ENCODE peak calls at places on chromosomes 12 and 14, in six cellular contexts. One of them, this sample, is unnamed.
A peak's percentile ranks its signal among the peaks of the same experiment; 100 is the strongest.

GRCh38 chr12:86228656-86229055 is 27.5 kb downstream of the MGAT4C start:
- DNase-seq in MM.1S: no peak
- DNase-seq in mammary epithelial cell: no peak
- DNase-seq in tibial nerve: no peak
- DNase-seq in choroid plexus epithelial cell: peak; percentile 17
- DNase-seq in endodermal cell: no peak
- DNase-seq in this sample: no peak

GRCh38 chr12:131828671-131829350 is 618 bp downstream of the MMP17 start:
- DNase-seq in MM.1S: no peak
- DNase-seq in mammary epithelial cell: peak; percentile 24
- DNase-seq in tibial nerve: no peak
- DNase-seq in choroid plexus epithelial cell: no peak
- DNase-seq in endodermal cell: peak; percentile 84
- DNase-seq in this sample: no peak

GRCh38 chr14:104735830-104736642 is 12.0 kb downstream of the ADSS1 start:
- DNase-seq in MM.1S: no peak
- DNase-seq in mammary epithelial cell: peak; percentile 30
- DNase-seq in tibial nerve: peak; percentile 80
- DNase-seq in choroid plexus epithelial cell: peak; percentile 81
- DNase-seq in endodermal cell: no peak
- DNase-seq in this sample: no peak

GRCh38 chr14:52563120-52563519 is 10.5 kb downstream of the GPR137C start:
- DNase-seq in MM.1S: no peak
- DNase-seq in mammary epithelial cell: peak; percentile 16
- DNase-seq in tibial nerve: no peak
- DNase-seq in choroid plexus epithelial cell: peak; percentile 26
- DNase-seq in endodermal cell: no peak
- DNase-seq in this sample: no peak

GRCh38 chr12:65280306-65280705 is 1.8 kb downstream of the MSRB3 start:
- DNase-seq in MM.1S: no peak
- DNase-seq in mammary epithelial cell: no peak
- DNase-seq in tibial nerve: no peak
- DNase-seq in choroid plexus epithelial cell: peak; percentile 60
- DNase-seq in endodermal cell: no peak
- DNase-seq in this sample: no peak

GRCh38 chr14:77980475-77981321 is 180.8 kb downstream of the ADCK1 start:
- DNase-seq in MM.1S: no peak
- DNase-seq in mammary epithelial cell: peak; percentile 35
- DNase-seq in tibial nerve: no peak
- DNase-seq in choroid plexus epithelial cell: no peak
- DNase-seq in endodermal cell: peak; percentile 85
- DNase-seq in this sample: no peak

GRCh38 chr14:24116111-24116809 is 1.5 kb upstream of the NRL start:
- DNase-seq in MM.1S: no peak
- DNase-seq in mammary epithelial cell: no peak
- DNase-seq in tibial nerve: no peak
- DNase-seq in choroid plexus epithelial cell: peak; percentile 48
- DNase-seq in endodermal cell: no peak
- DNase-seq in this sample: no peak

GRCh38 chr12:97112161-97112560 is 205.1 kb downstream of the NEDD1 start:
- DNase-seq in MM.1S: no peak
- DNase-seq in mammary epithelial cell: no peak
- DNase-seq in tibial nerve: no peak
- DNase-seq in choroid plexus epithelial cell: no peak
- DNase-seq in endodermal cell: no peak
- DNase-seq in this sample: no peak

GRCh38 chr14:92946847-92947545 is 24.0 kb downstream of the CHGA start:
- DNase-seq in MM.1S: no peak
- DNase-seq in mammary epithelial cell: no peak
- DNase-seq in tibial nerve: no peak
- DNase-seq in choroid plexus epithelial cell: no peak
- DNase-seq in endodermal cell: no peak
- DNase-seq in this sample: no peak

GRCh38 chr14:22003471-22003870 is 329.9 kb upstream of the OR4E1 start:
- DNase-seq in MM.1S: no peak
- DNase-seq in mammary epithelial cell: no peak
- DNase-seq in tibial nerve: no peak
- DNase-seq in choroid plexus epithelial cell: no peak
- DNase-seq in endodermal cell: no peak
- DNase-seq in this sample: no peak

GRCh38 chr12:114777052-114777451 is 93.1 kb upstream of the TBX3 start:
- DNase-seq in MM.1S: no peak
- DNase-seq in mammary epithelial cell: peak; percentile 78
- DNase-seq in tibial nerve: no peak
- DNase-seq in choroid plexus epithelial cell: peak; percentile 77
- DNase-seq in endodermal cell: no peak
- DNase-seq in this sample: no peak

GRCh38 chr12:52207895-52208294 is 16.1 kb upstream of the KRT80 start:
- DNase-seq in MM.1S: no peak
- DNase-seq in mammary epithelial cell: peak; percentile 52
- DNase-seq in tibial nerve: peak; percentile 41
- DNase-seq in choroid plexus epithelial cell: peak; percentile 73
- DNase-seq in endodermal cell: peak; percentile 55
- DNase-seq in this sample: no peak

GRCh38 chr14:52312872-52313492 is 1.1 kb upstream of the PTGER2 start:
- DNase-seq in MM.1S: no peak
- DNase-seq in mammary epithelial cell: no peak
- DNase-seq in tibial nerve: no peak
- DNase-seq in choroid plexus epithelial cell: no peak
- DNase-seq in endodermal cell: no peak
- DNase-seq in this sample: no peak

GRCh38 chr12:47561746-47562145 is 144.1 kb downstream of the RPAP3 start:
- DNase-seq in MM.1S: no peak
- DNase-seq in mammary epithelial cell: peak; percentile 66
- DNase-seq in tibial nerve: no peak
- DNase-seq in choroid plexus epithelial cell: no peak
- DNase-seq in endodermal cell: no peak
- DNase-seq in this sample: no peak

GRCh38 chr14:100653409-100653808 is 66.2 kb upstream of the BEGAIN start:
- DNase-seq in MM.1S: no peak
- DNase-seq in mammary epithelial cell: no peak
- DNase-seq in tibial nerve: no peak
- DNase-seq in choroid plexus epithelial cell: no peak
- DNase-seq in endodermal cell: peak; percentile 80
- DNase-seq in this sample: no peak

GRCh38 chr12:109461049-109461845 is 15.9 kb downstream of the KCTD10 start:
- DNase-seq in MM.1S: no peak
- DNase-seq in mammary epithelial cell: peak; percentile 19
- DNase-seq in tibial nerve: peak; percentile 19
- DNase-seq in choroid plexus epithelial cell: peak; percentile 64
- DNase-seq in endodermal cell: no peak
- DNase-seq in this sample: no peak

GRCh38 chr14:92645841-92646478 is 102.5 kb downstream of the LGMN start:
- DNase-seq in MM.1S: no peak
- DNase-seq in mammary epithelial cell: no peak
- DNase-seq in tibial nerve: no peak
- DNase-seq in choroid plexus epithelial cell: peak; percentile 80
- DNase-seq in endodermal cell: no peak
- DNase-seq in this sample: no peak

GRCh38 chr12:49974677-49975369 is 2.1 kb downstream of the AQP6 start:
- DNase-seq in MM.1S: no peak
- DNase-seq in mammary epithelial cell: no peak
- DNase-seq in tibial nerve: no peak
- DNase-seq in choroid plexus epithelial cell: no peak
- DNase-seq in endodermal cell: peak; percentile 66
- DNase-seq in this sample: no peak

GRCh38 chr12:88371416-88372183 is 208.7 kb downstream of the KITLG start:
- DNase-seq in MM.1S: no peak
- DNase-seq in mammary epithelial cell: peak; percentile 54
- DNase-seq in tibial nerve: peak; percentile 28
- DNase-seq in choroid plexus epithelial cell: peak; percentile 68
- DNase-seq in endodermal cell: no peak
- DNase-seq in this sample: no peak

GRCh38 chr12:116164263-116164817 is 113.2 kb downstream of the MED13L start:
- DNase-seq in MM.1S: no peak
- DNase-seq in mammary epithelial cell: no peak
- DNase-seq in tibial nerve: no peak
- DNase-seq in choroid plexus epithelial cell: peak; percentile 47
- DNase-seq in endodermal cell: no peak
- DNase-seq in this sample: no peak

GRCh38 chr14:100328495-100329163 is 5.5 kb downstream of the SLC25A47 start:
- DNase-seq in MM.1S: no peak
- DNase-seq in mammary epithelial cell: no peak
- DNase-seq in tibial nerve: no peak
- DNase-seq in choroid plexus epithelial cell: no peak
- DNase-seq in endodermal cell: peak; percentile 46
- DNase-seq in this sample: no peak

GRCh38 chr12:57210461-57210860 is 6.1 kb upstream of the NXPH4 start:
- DNase-seq in MM.1S: no peak
- DNase-seq in mammary epithelial cell: no peak
- DNase-seq in tibial nerve: no peak
- DNase-seq in choroid plexus epithelial cell: no peak
- DNase-seq in endodermal cell: no peak
- DNase-seq in this sample: no peak

GRCh38 chr14:90193925-90194324 is 62.4 kb upstream of the PSMC1 start:
- DNase-seq in MM.1S: no peak
- DNase-seq in mammary epithelial cell: no peak
- DNase-seq in tibial nerve: no peak
- DNase-seq in choroid plexus epithelial cell: peak; percentile 2
- DNase-seq in endodermal cell: peak; percentile 80
- DNase-seq in this sample: no peak
- TF ChIP-seq CTCF in MM.1S: no peak
- TF ChIP-seq CTCF in mammary epithelial cell: no peak
- TF ChIP-seq CTCF in tibial nerve: no peak
- TF ChIP-seq CTCF in choroid plexus epithelial cell: peak; percentile 16
- TF ChIP-seq CTCF in endodermal cell: peak; percentile 84
- TF ChIP-seq CTCF in this sample: peak; percentile 30

GRCh38 chr12:22539055-22539454 is 5.3 kb downstream of the C2CD5 start:
- DNase-seq in MM.1S: no peak
- DNase-seq in mammary epithelial cell: no peak
- DNase-seq in tibial nerve: no peak
- DNase-seq in choroid plexus epithelial cell: no peak
- DNase-seq in endodermal cell: no peak
- DNase-seq in this sample: no peak

GRCh38 chr12:22538336-22538735 is 6.0 kb downstream of the C2CD5 start:
- DNase-seq in MM.1S: no peak
- DNase-seq in mammary epithelial cell: no peak
- DNase-seq in tibial nerve: no peak
- DNase-seq in choroid plexus epithelial cell: no peak
- DNase-seq in endodermal cell: no peak
- DNase-seq in this sample: no peak

GRCh38 chr12:22543246-22544037 is 900 bp downstream of the C2CD5 start:
- DNase-seq in MM.1S: peak; percentile 69
- DNase-seq in mammary epithelial cell: peak; percentile 53
- DNase-seq in tibial nerve: peak; percentile 43
- DNase-seq in choroid plexus epithelial cell: peak; percentile 21
- DNase-seq in endodermal cell: no peak
- DNase-seq in this sample: peak; percentile 45

GRCh38 chr12:22541496-22541895 is 2.8 kb downstream of the C2CD5 start:
- DNase-seq in MM.1S: no peak
- DNase-seq in mammary epithelial cell: no peak
- DNase-seq in tibial nerve: no peak
- DNase-seq in choroid plexus epithelial cell: no peak
- DNase-seq in endodermal cell: no peak
- DNase-seq in this sample: no peak

GRCh38 chr12:22544038-22544979 is at the start of gene C2CD5:
- DNase-seq in MM.1S: peak; percentile 97
- DNase-seq in mammary epithelial cell: peak; percentile 96
- DNase-seq in tibial nerve: peak; percentile 97
- DNase-seq in choroid plexus epithelial cell: peak; percentile 99
- DNase-seq in endodermal cell: peak; percentile 100
- DNase-seq in this sample: peak; percentile 89
- TF ChIP-seq CTCF in MM.1S: peak; percentile 30
- TF ChIP-seq CTCF in mammary epithelial cell: peak; percentile 25
- TF ChIP-seq CTCF in tibial nerve: peak; percentile 22
- TF ChIP-seq CTCF in choroid plexus epithelial cell: peak; percentile 53
- TF ChIP-seq CTCF in endodermal cell: peak; percentile 72
- TF ChIP-seq CTCF in this sample: peak; percentile 25

GRCh38 chr12:12562585-12563245 is at the start of gene DUSP16:
- DNase-seq in MM.1S: peak; percentile 89
- DNase-seq in mammary epithelial cell: peak; percentile 91
- DNase-seq in tibial nerve: peak; percentile 95
- DNase-seq in choroid plexus epithelial cell: peak; percentile 96
- DNase-seq in endodermal cell: peak; percentile 98
- DNase-seq in this sample: peak; percentile 74
- TF ChIP-seq CTCF in MM.1S: no peak
- TF ChIP-seq CTCF in mammary epithelial cell: no peak
- TF ChIP-seq CTCF in tibial nerve: peak; percentile 50
- TF ChIP-seq CTCF in choroid plexus epithelial cell: no peak
- TF ChIP-seq CTCF in endodermal cell: peak; percentile 58
- TF ChIP-seq CTCF in this sample: no peak

GRCh38 chr12:92574911-92575570 is 127.7 kb upstream of the PLEKHG7 start:
- DNase-seq in MM.1S: no peak
- DNase-seq in mammary epithelial cell: no peak
- DNase-seq in tibial nerve: no peak
- DNase-seq in choroid plexus epithelial cell: no peak
- DNase-seq in endodermal cell: no peak
- DNase-seq in this sample: no peak

GRCh38 chr12:92573104-92573503 is 129.7 kb upstream of the PLEKHG7 start:
- DNase-seq in MM.1S: no peak
- DNase-seq in mammary epithelial cell: peak; percentile 96
- DNase-seq in tibial nerve: no peak
- DNase-seq in choroid plexus epithelial cell: no peak
- DNase-seq in endodermal cell: no peak
- DNase-seq in this sample: no peak

GRCh38 chr12:92571169-92571568 is 131.6 kb upstream of the PLEKHG7 start:
- DNase-seq in MM.1S: no peak
- DNase-seq in mammary epithelial cell: no peak
- DNase-seq in tibial nerve: no peak
- DNase-seq in choroid plexus epithelial cell: no peak
- DNase-seq in endodermal cell: no peak
- DNase-seq in this sample: no peak

GRCh38 chr12:92571844-92572543 is 130.8 kb upstream of the PLEKHG7 start:
- DNase-seq in MM.1S: no peak
- DNase-seq in mammary epithelial cell: no peak
- DNase-seq in tibial nerve: peak; percentile 36
- DNase-seq in choroid plexus epithelial cell: no peak
- DNase-seq in endodermal cell: no peak
- DNase-seq in this sample: no peak

GRCh38 chr12:92574046-92574783 is 128.6 kb upstream of the PLEKHG7 start:
- DNase-seq in MM.1S: no peak
- DNase-seq in mammary epithelial cell: peak; percentile 68
- DNase-seq in tibial nerve: no peak
- DNase-seq in choroid plexus epithelial cell: peak; percentile 67
- DNase-seq in endodermal cell: peak; percentile 83
- DNase-seq in this sample: no peak
- TF ChIP-seq CTCF in MM.1S: peak; percentile 32
- TF ChIP-seq CTCF in mammary epithelial cell: peak; percentile 43
- TF ChIP-seq CTCF in tibial nerve: no peak
- TF ChIP-seq CTCF in choroid plexus epithelial cell: peak; percentile 69
- TF ChIP-seq CTCF in endodermal cell: peak; percentile 77
- TF ChIP-seq CTCF in this sample: no peak

GRCh38 chr14:103518416-103519042 is 4.1 kb downstream of the CKB start:
- DNase-seq in MM.1S: no peak
- DNase-seq in mammary epithelial cell: peak; percentile 30
- DNase-seq in tibial nerve: peak; percentile 69
- DNase-seq in choroid plexus epithelial cell: peak; percentile 49
- DNase-seq in endodermal cell: peak; percentile 93
- DNase-seq in this sample: peak; percentile 49
- TF ChIP-seq CTCF in MM.1S: peak; percentile 63
- TF ChIP-seq CTCF in mammary epithelial cell: peak; percentile 85
- TF ChIP-seq CTCF in tibial nerve: peak; percentile 90
- TF ChIP-seq CTCF in choroid plexus epithelial cell: peak; percentile 89
- TF ChIP-seq CTCF in endodermal cell: peak; percentile 97
- TF ChIP-seq CTCF in this sample: peak; percentile 77

This sample was measured in natural killer cell.